ENCODE peak calls at places on chromosomes 4 and X, in eight cellular contexts. One of them, this sample, is unnamed.

GRCh38 chrX:71366674-71367256 is 608 bp downstream of the TAF1 start:
- DNase-seq in tibial nerve: no peak
- DNase-seq in IMR-90: peak; percentile 16
- DNase-seq in A549: peak; percentile 23
- DNase-seq in K562: peak; percentile 21
- DNase-seq in spleen: peak; percentile 83
- DNase-seq in gastrocnemius medialis: peak; percentile 14
- DNase-seq in heart left ventricle: peak; percentile 39
- DNase-seq in this sample: no peak

GRCh38 chrX:115067812-115068211 is 50.4 kb upstream of the IL13RA2 start:
- DNase-seq in A549: no peak
- DNase-seq in K562: no peak
- DNase-seq in gastrocnemius medialis: no peak
- DNase-seq in IMR-90: peak; percentile 35
- DNase-seq in heart left ventricle: no peak
- DNase-seq in spleen: no peak
- DNase-seq in tibial nerve: no peak
- DNase-seq in this sample: no peak

GRCh38 chr4:40196260-40196659 is 571 bp upstream of the RHOH start:
- DNase-seq in tibial nerve: no peak
- DNase-seq in spleen: no peak
- DNase-seq in IMR-90: no peak
- DNase-seq in gastrocnemius medialis: no peak
- DNase-seq in K562: no peak
- DNase-seq in heart left ventricle: no peak
- DNase-seq in A549: no peak
- DNase-seq in this sample: no peak

GRCh38 chr4:8534129-8534528 is 46.1 kb upstream of the GPR78 start:
- DNase-seq in spleen: no peak
- DNase-seq in heart left ventricle: no peak
- DNase-seq in IMR-90: peak; percentile 66
- DNase-seq in tibial nerve: no peak
- DNase-seq in gastrocnemius medialis: no peak
- DNase-seq in K562: no peak
- DNase-seq in A549: no peak
- DNase-seq in this sample: no peak

GRCh38 chr4:148344382-148344781 is 97.8 kb downstream of the NR3C2 start:
- DNase-seq in A549: no peak
- DNase-seq in IMR-90: no peak
- DNase-seq in spleen: no peak
- DNase-seq in K562: no peak
- DNase-seq in gastrocnemius medialis: no peak
- DNase-seq in tibial nerve: no peak
- DNase-seq in heart left ventricle: peak; percentile 38
- DNase-seq in this sample: no peak

GRCh38 chrX:27085346-27085745 is 377.8 kb downstream of the PPP4R3C start:
- DNase-seq in K562: no peak
- DNase-seq in tibial nerve: no peak
- DNase-seq in spleen: no peak
- DNase-seq in A549: no peak
- DNase-seq in gastrocnemius medialis: no peak
- DNase-seq in heart left ventricle: no peak
- DNase-seq in IMR-90: no peak
- DNase-seq in this sample: no peak

GRCh38 chrX:136691028-136691809 is 43.3 kb downstream of the CD40LG start:
- DNase-seq in spleen: no peak
- DNase-seq in A549: no peak
- DNase-seq in K562: no peak
- DNase-seq in heart left ventricle: no peak
- DNase-seq in tibial nerve: no peak
- DNase-seq in gastrocnemius medialis: no peak
- DNase-seq in IMR-90: peak; percentile 15
- DNase-seq in this sample: no peak

GRCh38 chr4:153499005-153499404 is 32.8 kb downstream of the TMEM131L start:
- DNase-seq in tibial nerve: no peak
- DNase-seq in IMR-90: no peak
- DNase-seq in heart left ventricle: no peak
- DNase-seq in K562: no peak
- DNase-seq in A549: no peak
- DNase-seq in spleen: no peak
- DNase-seq in gastrocnemius medialis: no peak
- DNase-seq in this sample: no peak

GRCh38 chrX:6644411-6644810 is 109.5 kb upstream of the VCX3A start:
- DNase-seq in IMR-90: no peak
- DNase-seq in K562: peak; percentile 6
- DNase-seq in gastrocnemius medialis: no peak
- DNase-seq in heart left ventricle: no peak
- DNase-seq in A549: peak; percentile 1
- DNase-seq in tibial nerve: no peak
- DNase-seq in spleen: no peak
- DNase-seq in this sample: no peak

GRCh38 chr4:24867766-24868296 is 45.0 kb downstream of the CCDC149 start:
- DNase-seq in A549: no peak
- DNase-seq in tibial nerve: no peak
- DNase-seq in spleen: no peak
- DNase-seq in heart left ventricle: no peak
- DNase-seq in K562: no peak
- DNase-seq in IMR-90: no peak
- DNase-seq in gastrocnemius medialis: no peak
- DNase-seq in this sample: no peak

GRCh38 chrX:39836802-39837420 is 260.8 kb downstream of the BCOR start:
- DNase-seq in tibial nerve: no peak
- DNase-seq in heart left ventricle: no peak
- DNase-seq in spleen: no peak
- DNase-seq in A549: no peak
- DNase-seq in IMR-90: no peak
- DNase-seq in gastrocnemius medialis: no peak
- DNase-seq in K562: no peak
- DNase-seq in this sample: no peak

GRCh38 chr4:149986916-149987315 is 91.3 kb upstream of the DCLK2 start:
- DNase-seq in K562: no peak
- DNase-seq in tibial nerve: no peak
- DNase-seq in spleen: no peak
- DNase-seq in IMR-90: no peak
- DNase-seq in heart left ventricle: no peak
- DNase-seq in gastrocnemius medialis: no peak
- DNase-seq in A549: no peak
- DNase-seq in this sample: no peak

GRCh38 chr4:3420606-3420955 is 21.2 kb upstream of the HGFAC start:
- DNase-seq in tibial nerve: no peak
- DNase-seq in A549: no peak
- DNase-seq in K562: no peak
- DNase-seq in gastrocnemius medialis: no peak
- DNase-seq in spleen: peak; percentile 54
- DNase-seq in IMR-90: no peak
- DNase-seq in heart left ventricle: peak; percentile 10
- DNase-seq in this sample: no peak

GRCh38 chr4:139738846-139739613 is 73.4 kb downstream of the MGST2 start:
- DNase-seq in tibial nerve: no peak
- DNase-seq in heart left ventricle: no peak
- DNase-seq in gastrocnemius medialis: no peak
- DNase-seq in A549: no peak
- DNase-seq in IMR-90: no peak
- DNase-seq in spleen: no peak
- DNase-seq in K562: no peak
- DNase-seq in this sample: no peak

GRCh38 chrX:16711219-16712115 is 1.0 kb downstream of the CTPS2 start:
- DNase-seq in gastrocnemius medialis: no peak
- DNase-seq in K562: peak; percentile 15
- DNase-seq in A549: no peak
- DNase-seq in spleen: no peak
- DNase-seq in tibial nerve: no peak
- DNase-seq in heart left ventricle: no peak
- DNase-seq in IMR-90: no peak
- DNase-seq in this sample: no peak

GRCh38 chrX:16714504-16714903 is 2.0 kb upstream of the CTPS2 start:
- DNase-seq in gastrocnemius medialis: no peak
- DNase-seq in tibial nerve: no peak
- DNase-seq in spleen: no peak
- DNase-seq in heart left ventricle: no peak
- DNase-seq in K562: no peak
- DNase-seq in A549: no peak
- DNase-seq in IMR-90: no peak
- DNase-seq in this sample: no peak

GRCh38 chrX:16712825-16713155 is 321 bp upstream of the CTPS2 start:
- DNase-seq in K562: no peak
- DNase-seq in heart left ventricle: no peak
- DNase-seq in spleen: no peak
- DNase-seq in A549: no peak
- DNase-seq in IMR-90: no peak
- DNase-seq in gastrocnemius medialis: no peak
- DNase-seq in tibial nerve: no peak
- DNase-seq in this sample: no peak

GRCh38 chrX:16708016-16708415 is 4.5 kb downstream of the CTPS2 start:
- DNase-seq in gastrocnemius medialis: no peak
- DNase-seq in IMR-90: no peak
- DNase-seq in tibial nerve: no peak
- DNase-seq in K562: no peak
- DNase-seq in A549: no peak
- DNase-seq in spleen: no peak
- DNase-seq in heart left ventricle: no peak
- DNase-seq in this sample: no peak

DNA sequence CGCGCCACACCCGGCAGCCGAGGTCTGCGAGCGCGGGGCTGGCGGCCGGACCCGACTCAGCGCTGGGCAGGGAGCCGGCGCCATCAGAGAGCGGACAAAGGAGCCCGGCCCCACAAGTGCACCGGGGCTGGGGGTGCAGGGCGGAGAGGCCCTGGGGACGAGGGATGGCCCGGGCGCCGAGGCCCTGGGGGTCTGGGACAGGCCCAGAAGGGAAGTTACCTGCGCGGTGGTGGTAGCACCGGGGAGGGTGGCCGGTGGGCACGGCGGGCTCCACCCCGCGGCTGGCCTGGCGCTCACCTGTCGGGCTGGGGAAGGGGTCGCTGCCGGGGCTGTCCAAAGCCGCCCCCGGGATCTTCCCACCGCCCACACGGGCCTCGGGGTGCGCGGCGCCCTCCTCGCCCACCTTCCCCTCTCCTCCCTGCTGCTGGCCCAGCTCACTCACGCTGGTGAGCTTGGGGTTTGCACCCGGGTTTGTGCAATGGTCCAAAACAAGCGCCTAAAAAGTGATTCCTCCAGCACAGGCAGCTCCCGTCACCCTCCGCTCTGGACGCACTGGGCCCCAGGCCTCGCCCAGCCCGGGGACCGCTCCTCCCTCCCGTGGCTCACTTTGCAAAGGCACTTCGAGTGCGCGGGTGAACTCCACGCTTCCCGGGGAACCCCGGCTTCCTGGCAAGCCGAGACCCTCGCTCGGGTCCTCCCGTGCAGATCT is at the start of gene CTPS2:
- DNase-seq in spleen: peak; percentile 88
- DNase-seq in gastrocnemius medialis: peak; percentile 45
- DNase-seq in A549: peak; percentile 69
- DNase-seq in K562: peak; percentile 59
- DNase-seq in IMR-90: peak; percentile 48
- DNase-seq in heart left ventricle: peak; percentile 70
- DNase-seq in tibial nerve: peak; percentile 36
- DNase-seq in this sample: peak; percentile 48
- TF ChIP-seq POLR2A in spleen: no peak
- TF ChIP-seq POLR2A in gastrocnemius medialis: no peak
- TF ChIP-seq POLR2A in A549: peak; percentile 67
- TF ChIP-seq POLR2A in K562: peak; percentile 84
- TF ChIP-seq POLR2A in IMR-90: no peak
- TF ChIP-seq POLR2A in heart left ventricle: no peak
- TF ChIP-seq POLR2A in tibial nerve: no peak
- TF ChIP-seq POLR2A in this sample: peak; percentile 43

GRCh38 chr4:99563310-99564186 is at the start of gene TRMT10A:
- DNase-seq in K562: peak; percentile 84
- DNase-seq in A549: peak; percentile 96
- DNase-seq in spleen: peak; percentile 99
- DNase-seq in gastrocnemius medialis: peak; percentile 98
- DNase-seq in IMR-90: peak; percentile 98
- DNase-seq in tibial nerve: peak; percentile 96
- DNase-seq in heart left ventricle: peak; percentile 99
- DNase-seq in this sample: peak; percentile 57
- TF ChIP-seq POLR2A in K562: peak; percentile 92
- TF ChIP-seq POLR2A in A549: peak; percentile 22
- TF ChIP-seq POLR2A in spleen: no peak
- TF ChIP-seq POLR2A in gastrocnemius medialis: peak; percentile 66
- TF ChIP-seq POLR2A in IMR-90: peak; percentile 83
- TF ChIP-seq POLR2A in tibial nerve: peak; percentile 28
- TF ChIP-seq POLR2A in heart left ventricle: peak; percentile 46
- TF ChIP-seq POLR2A in this sample: peak; percentile 41

GRCh38 chrX:8140986-8141385 is 30.1 kb downstream of the VCX2 start:
- DNase-seq in gastrocnemius medialis: no peak
- DNase-seq in IMR-90: no peak
- DNase-seq in spleen: no peak
- DNase-seq in K562: no peak
- DNase-seq in A549: no peak
- DNase-seq in tibial nerve: no peak
- DNase-seq in heart left ventricle: no peak
- DNase-seq in this sample: no peak
- TF ChIP-seq POLR2A in gastrocnemius medialis: no peak
- TF ChIP-seq POLR2A in IMR-90: no peak
- TF ChIP-seq POLR2A in spleen: no peak
- TF ChIP-seq POLR2A in K562: no peak
- TF ChIP-seq POLR2A in A549: no peak
- TF ChIP-seq POLR2A in tibial nerve: no peak
- TF ChIP-seq POLR2A in heart left ventricle: no peak
- TF ChIP-seq POLR2A in this sample: no peak

DNA sequence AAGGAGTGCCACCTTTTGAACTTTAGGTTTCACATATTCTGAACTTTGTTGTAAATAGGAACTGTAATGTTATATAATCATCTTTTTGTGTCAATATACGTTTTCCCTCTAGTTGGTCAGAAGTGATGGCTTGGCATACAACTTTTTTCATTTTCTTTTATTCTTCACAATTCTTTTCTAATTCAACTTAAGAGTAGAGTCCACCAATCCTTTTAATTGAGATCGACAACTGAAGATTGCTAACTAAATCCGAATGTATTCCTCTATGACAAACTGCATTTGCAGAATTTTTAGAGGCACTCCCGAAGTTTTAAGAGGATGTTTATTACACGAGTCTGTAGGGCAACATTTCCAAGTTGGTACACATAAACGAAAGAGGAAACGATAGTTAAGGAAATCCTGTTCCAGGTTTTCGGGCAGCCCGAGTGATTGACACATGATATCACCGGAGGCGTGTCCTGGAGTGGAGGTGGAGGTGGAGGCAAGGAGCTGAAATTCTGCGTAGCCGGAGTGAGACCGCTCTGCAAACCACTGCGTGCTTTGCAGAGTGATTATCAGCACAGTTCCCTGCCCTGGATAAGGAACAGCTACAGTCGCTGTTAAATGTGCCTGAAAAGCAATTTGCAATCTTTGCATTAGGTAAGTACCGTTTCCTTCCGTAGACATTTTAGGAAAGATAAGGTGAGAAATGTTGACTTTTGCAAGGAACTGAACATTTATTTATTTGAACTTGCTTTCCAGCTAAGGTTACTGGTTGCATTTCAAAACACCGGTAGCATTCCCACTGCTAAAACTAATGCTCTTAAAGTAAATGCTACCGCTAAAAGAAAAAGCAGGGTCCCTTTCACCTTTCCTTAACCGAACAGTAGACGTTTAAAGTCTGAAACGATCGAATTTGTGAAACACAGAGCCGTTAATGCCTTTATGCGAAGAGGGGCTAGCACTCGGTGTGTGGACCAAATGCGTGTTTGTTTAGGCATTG is at the start of gene SPRY1:
- DNase-seq in IMR-90: peak; percentile 88
- DNase-seq in heart left ventricle: peak; percentile 93
- DNase-seq in K562: peak; percentile 49
- DNase-seq in gastrocnemius medialis: peak; percentile 91
- DNase-seq in A549: peak; percentile 85
- DNase-seq in spleen: peak; percentile 90
- DNase-seq in tibial nerve: peak; percentile 87
- DNase-seq in this sample: no peak
- TF ChIP-seq POLR2A in IMR-90: no peak
- TF ChIP-seq POLR2A in heart left ventricle: peak; percentile 96
- TF ChIP-seq POLR2A in K562: no peak
- TF ChIP-seq POLR2A in gastrocnemius medialis: peak; percentile 65
- TF ChIP-seq POLR2A in A549: no peak
- TF ChIP-seq POLR2A in spleen: no peak
- TF ChIP-seq POLR2A in tibial nerve: peak; percentile 47
- TF ChIP-seq POLR2A in this sample: no peak